ENCODE peak calls at places on chromosome 18, in five cellular contexts. E is hepatocyte; Z is CD4-positive, alpha-beta T cell; M is pancreas; L is tibial artery. Y is an unnamed sample.

GRCh38 chr18:79523221-79523737 is 127.5 kb downstream of the NFATC1 start:
- DNase-seq in E (no peak), Z (no peak), M (no peak), L (peak; percentile 16), Y (no peak)

GRCh38 chr18:51190000-51190399 is 7.5 kb downstream of the MEX3C start:
- DNase-seq in E (no peak), Z (no peak), M (no peak), L (no peak), Y (no peak)

GRCh38 chr18:58915006-58915799 is 50.5 kb downstream of the ZNF532 start:
- DNase-seq in E (no peak), Z (no peak), M (no peak), L (no peak), Y (no peak)

GRCh38 chr18:45398448-45398847 is 216.8 kb upstream of the SLC14A2 start:
- DNase-seq in E (no peak), Z (no peak), M (no peak), L (no peak), Y (no peak)

GRCh38 chr18:8703181-8703638 is 2.1 kb upstream of the MTCL1 start:
- DNase-seq in E (no peak), Z (no peak), M (no peak), L (no peak), Y (no peak)

GRCh38 chr18:78658531-78658930 is 321.1 kb upstream of the SALL3 start:
- DNase-seq in E (no peak), Z (no peak), M (no peak), L (no peak), Y (no peak)

GRCh38 chr18:47492691-47493090 is 241.2 kb upstream of the SKOR2 start:
- DNase-seq in E (no peak), Z (no peak), M (no peak), L (no peak), Y (no peak)

GRCh38 chr18:777021-777420 is 35.0 kb downstream of the YES1 start:
- DNase-seq in E (no peak), Z (no peak), M (no peak), L (no peak), Y (no peak)

GRCh38 chr18:73509460-73509859 is 638.2 kb downstream of the FBXO15 start:
- DNase-seq in E (no peak), Z (no peak), M (no peak), L (no peak), Y (no peak)

GRCh38 chr18:54284967-54285785 is 15.9 kb downstream of the POLI start:
- DNase-seq in E (no peak), Z (no peak), M (no peak), L (no peak), Y (no peak)

GRCh38 chr18:45359275-45360009 is 255.8 kb upstream of the SLC14A2 start:
- DNase-seq in E (peak; percentile 70), Z (no peak), M (peak; percentile 72), L (no peak), Y (no peak)

GRCh38 chr18:4581966-4582365 is 126.9 kb upstream of the DLGAP1 start:
- DNase-seq in E (no peak), Z (no peak), M (no peak), L (no peak), Y (no peak)

GRCh38 chr18:26397019-26397418 is 151.3 kb downstream of the KCTD1 start:
- DNase-seq in E (no peak), Z (no peak), M (no peak), L (no peak), Y (no peak)

GRCh38 chr18:13220326-13220991 is 1.9 kb downstream of the LDLRAD4 start:
- DNase-seq in E (peak; percentile 34), Z (no peak), M (no peak), L (peak; percentile 75), Y (no peak)

GRCh38 chr18:13219576-13219975 is 1.0 kb downstream of the LDLRAD4 start:
- DNase-seq in E (no peak), Z (no peak), M (no peak), L (no peak), Y (no peak)

GRCh38 chr18:13223341-13224148 is 5.0 kb downstream of the LDLRAD4 start:
- DNase-seq in E (no peak), Z (no peak), M (no peak), L (peak; percentile 72), Y (no peak)

GRCh38 chr18:13222371-13223281 is 4.1 kb downstream of the LDLRAD4 start:
- DNase-seq in E (peak; percentile 74), Z (no peak), M (no peak), L (peak; percentile 85), Y (no peak)

DNA sequence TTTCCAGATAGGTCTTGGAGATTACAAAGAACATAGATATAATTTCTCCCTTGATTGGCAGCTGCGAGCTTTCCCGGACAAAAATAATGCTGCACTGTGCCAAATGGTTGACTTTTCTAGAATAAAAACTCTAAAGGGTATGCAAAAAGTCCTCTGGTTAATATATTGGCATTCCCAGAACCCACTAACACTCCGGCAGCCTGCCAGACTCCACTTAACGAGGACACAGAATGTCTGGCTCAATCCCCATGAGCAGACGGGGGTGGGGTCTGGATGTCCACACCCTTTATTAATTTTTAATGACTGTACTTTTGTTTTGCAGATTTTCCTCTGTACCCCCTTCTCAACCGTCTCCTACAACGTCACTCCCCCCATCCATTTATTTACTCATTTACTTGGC is 3.3 kb downstream of the LDLRAD4 start:
- DNase-seq in E (peak; percentile 68), Z (no peak), M (peak; percentile 51), L (peak; percentile 68), Y (no peak)
- H3K27ac ChIP-seq in E (peak overlapping the region; percentile 64), Z (no peak overlapping the region), M (peak overlapping the region; percentile 18), L (peak overlapping the region; percentile 89), Y (peak overlapping the region; percentile 89)

GRCh38 chr18:63325086-63325686 is 5.6 kb upstream of the BCL2 start:
- DNase-seq in E (no peak), Z (no peak), M (no peak), L (no peak), Y (no peak)

GRCh38 chr18:63322246-63322645 is 2.7 kb upstream of the BCL2 start:
- DNase-seq in E (no peak), Z (no peak), M (no peak), L (no peak), Y (no peak)

GRCh38 chr18:63320690-63321265 is 1.2 kb upstream of the BCL2 start:
- DNase-seq in E (peak; percentile 54), Z (peak; percentile 17), M (peak; percentile 36), L (peak; percentile 76), Y (no peak)

GRCh38 chr18:63321291-63321690 is 1.7 kb upstream of the BCL2 start:
- DNase-seq in E (no peak), Z (no peak), M (no peak), L (no peak), Y (no peak)

GRCh38 chr18:63322908-63323634 is 3.5 kb upstream of the BCL2 start:
- DNase-seq in E (peak; percentile 84), Z (peak; percentile 45), M (no peak), L (no peak), Y (peak; percentile 11)
- H3K27ac ChIP-seq in E (no peak overlapping the region), Z (no peak overlapping the region), M (no peak overlapping the region), L (peak overlapping the region; percentile 83), Y (peak overlapping the region; percentile 42)

GRCh38 chr18:28078849-28079248 is 98.1 kb downstream of the CDH2 start:
- DNase-seq in E (no peak), Z (no peak), M (no peak), L (no peak), Y (no peak)

GRCh38 chr18:28078298-28078697 is 98.6 kb downstream of the CDH2 start:
- DNase-seq in E (peak; percentile 41), Z (no peak), M (no peak), L (no peak), Y (no peak)

GRCh38 chr18:28081516-28081915 is 95.4 kb downstream of the CDH2 start:
- DNase-seq in E (no peak), Z (no peak), M (no peak), L (no peak), Y (no peak)

GRCh38 chr18:28079883-28080282 is 97.0 kb downstream of the CDH2 start:
- DNase-seq in E (no peak), Z (no peak), M (no peak), L (no peak), Y (no peak)

DNA sequence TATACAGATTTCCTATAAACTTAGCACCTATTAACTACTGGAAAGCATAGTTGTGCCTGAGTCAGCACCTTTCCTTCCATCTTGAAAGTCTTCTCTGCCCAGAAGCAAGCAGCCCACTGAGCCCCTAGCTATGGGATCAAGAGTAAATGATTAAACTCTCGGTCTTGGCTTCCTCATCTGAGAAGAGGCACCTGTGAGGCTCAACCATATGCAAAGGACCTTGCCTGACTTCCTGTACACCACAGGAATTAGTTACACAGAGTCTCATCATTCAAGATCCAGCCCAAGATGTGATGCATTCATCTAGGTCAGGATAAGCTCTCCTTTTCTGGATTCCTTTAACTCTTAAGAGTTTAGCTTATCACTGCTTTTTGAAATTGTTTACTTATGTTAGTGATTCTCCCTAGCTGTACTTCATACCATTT is 96.0 kb downstream of the CDH2 start:
- DNase-seq in E (no peak), Z (no peak), M (no peak), L (no peak), Y (no peak)
- H3K27ac ChIP-seq in E (peak overlapping the region; percentile 51), Z (no peak overlapping the region), M (no peak overlapping the region), L (no peak overlapping the region), Y (no peak overlapping the region)

DNA sequence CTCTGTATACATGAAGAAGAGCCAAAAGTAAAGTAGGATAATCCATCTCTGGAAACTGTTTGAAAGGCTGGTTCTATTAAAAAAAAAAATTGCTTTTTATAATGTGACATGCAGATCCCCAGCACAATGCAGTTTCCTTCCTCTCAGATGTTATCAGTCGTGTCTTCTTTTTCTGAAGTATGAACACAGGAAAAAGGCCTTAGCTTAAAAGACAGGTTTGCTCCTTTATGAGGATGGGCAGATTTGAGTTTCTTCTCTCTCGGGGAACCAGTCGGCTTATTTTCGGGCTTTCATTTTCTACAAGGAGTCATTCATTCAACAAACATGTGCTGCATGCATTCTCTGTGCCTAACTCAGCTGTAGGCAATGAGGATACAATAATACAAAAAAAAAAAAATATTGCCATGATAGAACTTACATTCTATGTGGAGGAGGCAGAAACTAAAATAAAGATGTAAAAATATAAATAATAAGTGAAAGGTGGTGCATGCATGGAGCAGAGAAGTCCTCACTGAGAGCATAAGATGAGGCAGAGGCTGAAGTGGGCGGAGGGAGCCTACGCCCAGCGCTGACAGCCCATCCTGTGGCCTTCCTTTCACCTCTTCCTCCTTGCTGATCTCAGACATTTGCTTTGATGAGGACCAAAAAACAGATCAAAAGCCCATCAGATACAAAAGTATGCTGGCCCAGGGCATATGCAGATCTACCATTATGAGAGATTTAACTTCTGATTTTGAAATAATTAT is at the start of gene CD226:
- DNase-seq in E (no peak), Z (no peak), M (no peak), L (no peak), Y (no peak)
- H3K27ac ChIP-seq in E (no peak within 1 kb of the TSS), Z (peak within 1 kb of the TSS; percentile 58), M (no peak within 1 kb of the TSS), L (no peak within 1 kb of the TSS), Y (no peak within 1 kb of the TSS)

DNA sequence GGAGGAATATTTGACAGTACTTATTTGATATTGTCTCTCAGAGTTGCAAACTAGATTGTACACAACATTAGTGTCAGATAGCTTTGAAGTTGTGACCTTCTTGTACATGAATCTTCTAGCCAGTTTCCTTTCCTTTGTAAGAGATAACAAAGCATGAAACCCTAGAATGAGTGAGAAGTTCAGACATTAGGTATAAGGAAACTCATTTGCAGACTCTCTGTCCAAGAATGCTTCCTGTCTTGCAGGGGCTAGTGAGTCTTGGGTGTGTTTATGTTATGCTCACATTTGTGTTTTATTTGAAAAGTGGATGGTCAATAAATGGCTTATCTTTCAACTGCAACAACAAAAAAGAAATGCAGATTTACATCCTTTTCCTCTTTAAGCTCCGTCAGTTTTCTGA is 1.4 kb downstream of the BOD1L2 start:
- DNase-seq in E (no peak), Z (no peak), M (no peak), L (no peak), Y (no peak)
- H3K27ac ChIP-seq in E (no peak overlapping the region), Z (no peak overlapping the region), M (no peak overlapping the region), L (no peak overlapping the region), Y (no peak overlapping the region)